ENCODE peak calls at places on chromosomes 12 and 14, in seven cellular contexts. Z is right atrium auricular region, T is GM06990, D is WTC11, A is heart left ventricle, N is OCI-LY7, C is AG10803. Y is an unnamed sample.

GRCh38 chr12:26520154-26520553 is 312.8 kb downstream of the ITPR2 start:
- DNase-seq in C (no peak), T (no peak), A (no peak), D (no peak), Z (no peak), N (no peak), Y (no peak)

GRCh38 chr14:41506552-41506951 is 100.1 kb upstream of the LRFN5 start:
- DNase-seq in N (no peak), D (no peak), C (no peak), T (no peak), A (no peak), Z (no peak), Y (no peak)

GRCh38 chr12:26938660-26939185 is 453 bp downstream of the FGFR1OP2 start:
- DNase-seq in A (no peak), Z (no peak), D (no peak), T (no peak), C (no peak), N (peak), Y (peak)

GRCh38 chr12:75578546-75578945 is 67.1 kb upstream of the KRR1 start:
- DNase-seq in T (no peak), N (no peak), D (no peak), A (no peak), C (no peak), Z (no peak), Y (no peak)

GRCh38 chr12:9707356-9707755 is 25.5 kb downstream of the CLECL1 start:
- DNase-seq in A (no peak), D (no peak), C (no peak), T (no peak), N (no peak), Z (no peak), Y (no peak)

GRCh38 chr12:24997496-24997895 is 48.6 kb upstream of the BCAT1 start:
- DNase-seq in N (no peak), D (no peak), Z (no peak), T (no peak), C (no peak), A (no peak), Y (no peak)

GRCh38 chr12:12513416-12514006 is 49.2 kb downstream of the DUSP16 start:
- DNase-seq in T (no peak), A (no peak), N (no peak), D (no peak), Z (no peak), C (no peak), Y (no peak)

GRCh38 chr12:64099430-64099829 is 122.7 kb downstream of the KICS2 start:
- DNase-seq in T (no peak), N (no peak), D (no peak), A (peak), Z (no peak), C (peak), Y (no peak)

GRCh38 chr12:46468159-46468558 is 95.6 kb upstream of the SLC38A2 start:
- DNase-seq in C (no peak), A (peak), N (no peak), D (no peak), T (no peak), Z (peak), Y (no peak)

GRCh38 chr14:64800000-64800399 is 79.7 kb downstream of the SPTB start:
- DNase-seq in A (peak), C (peak), T (no peak), Z (no peak), D (peak), N (peak), Y (no peak)

GRCh38 chr14:93734086-93734822 is 54.0 kb downstream of the PRIMA1 start:
- DNase-seq in C (no peak), D (peak), N (peak), T (peak), A (no peak), Z (no peak), Y (no peak)

GRCh38 chr14:93734961-93735360 is 53.3 kb downstream of the PRIMA1 start:
- DNase-seq in N (no peak), C (no peak), A (no peak), D (no peak), T (no peak), Z (no peak), Y (no peak)

GRCh38 chr14:93733646-93734045 is 54.6 kb downstream of the PRIMA1 start:
- DNase-seq in C (no peak), Z (no peak), N (no peak), A (no peak), T (no peak), D (no peak), Y (no peak)

GRCh38 chr14:93737574-93737973 is 50.7 kb downstream of the PRIMA1 start:
- DNase-seq in N (no peak), T (no peak), A (no peak), D (no peak), Z (no peak), C (no peak), Y (no peak)

GRCh38 chr14:93736378-93737014 is 51.8 kb downstream of the PRIMA1 start:
- DNase-seq in A (no peak), Z (no peak), T (no peak), C (no peak), N (peak), D (peak), Y (no peak)
- TF ChIP-seq CTCF in A (no peak), Z (peak), T (peak), C (peak), N (peak), D (peak), Y (no peak)

GRCh38 chr12:122471324-122472226 is 29.2 kb downstream of the ZCCHC8 start:
- DNase-seq in T (no peak), A (no peak), Z (peak), N (peak), C (peak), D (no peak), Y (no peak)
- TF ChIP-seq CTCF in T (peak), A (peak), Z (peak), N (peak), C (peak), D (peak), Y (peak)

GRCh38 chr12:113504917-113505316 is 33.2 kb upstream of the LHX5 start:
- DNase-seq in Z (no peak), N (no peak), T (no peak), C (no peak), A (no peak), D (no peak), Y (no peak)
- TF ChIP-seq CTCF in Z (no peak), N (no peak), T (no peak), C (no peak), A (no peak), D (no peak), Y (no peak)

GRCh38 chr14:63361790-63362189 is 43.1 kb upstream of the GPHB5 start:
- DNase-seq in T (no peak), A (no peak), Z (no peak), D (no peak), C (no peak), N (peak), Y (no peak)
- TF ChIP-seq CTCF in T (peak), A (no peak), Z (no peak), D (no peak), C (no peak), N (peak), Y (no peak)

GRCh38 chr12:109433618-109434017 is 43.5 kb downstream of the KCTD10 start:
- DNase-seq in N (no peak), A (peak), C (no peak), Z (no peak), D (peak), T (no peak), Y (no peak)
- TF ChIP-seq CTCF in N (peak), A (peak), C (peak), Z (no peak), D (peak), T (peak), Y (peak)

GRCh38 chr14:51744372-51745150 is 92.9 kb downstream of the FRMD6 start:
- DNase-seq in Z (no peak), D (no peak), A (no peak), C (no peak), N (no peak), T (no peak), Y (no peak)

GRCh38 chr14:51750542-51750941 is 98.8 kb downstream of the FRMD6 start:
- DNase-seq in A (no peak), C (no peak), N (no peak), T (no peak), D (peak), Z (no peak), Y (no peak)
- TF ChIP-seq CTCF in A (no peak), C (no peak), N (peak), T (no peak), D (no peak), Z (no peak), Y (peak)